ENCODE peak calls at places on chromosomes 6 and 20, in four cellular contexts. K is SK-N-SH, N is epithelial cell of esophagus, I is upper lobe of left lung. Q is an unnamed sample.

GRCh38 chr6:99879431-99879830 is 114.6 kb downstream of the MCHR2 start:
- DNase-seq in K (no peak), N (no peak), I (no peak), Q (no peak)

GRCh38 chr6:27503436-27504030 is 30.6 kb upstream of the ZNF184 start:
- DNase-seq in K (peak; percentile 47), N (peak; percentile 71), I (peak; percentile 22), Q (no peak)

GRCh38 chr6:134351615-134352474 is 33.9 kb upstream of the SGK1 start:
- DNase-seq in K (no peak), N (no peak), I (no peak), Q (no peak)

GRCh38 chr6:3088446-3088845 is 20.2 kb downstream of the RIPK1 start:
- DNase-seq in K (no peak), N (peak; percentile 60), I (no peak), Q (no peak)

GRCh38 chr6:139028242-139028657 is 295 bp upstream of the ABRACL start:
- DNase-seq in K (no peak), N (peak; percentile 87), I (no peak), Q (no peak)

GRCh38 chr6:111417181-111417585 is 65.8 kb downstream of the REV3L start:
- DNase-seq in K (peak; percentile 58), N (peak; percentile 15), I (peak; percentile 22), Q (peak; percentile 50)

GRCh38 chr6:166533205-166533824 is 53.2 kb downstream of the RAMACL start:
- DNase-seq in K (no peak), N (no peak), I (no peak), Q (no peak)

GRCh38 chr20:36606171-36607116 is 865 bp downstream of the RAB5IF start:
- DNase-seq in K (no peak), N (peak; percentile 59), I (peak; percentile 78), Q (no peak)

GRCh38 chr6:30744054-30744805 is at the start of gene IER3:
- DNase-seq in K (no peak), N (peak; percentile 98), I (peak; percentile 92), Q (no peak)

GRCh38 chr6:3075522-3076113 is 7.3 kb downstream of the RIPK1 start:
- DNase-seq in K (no peak), N (no peak), I (no peak), Q (no peak)

GRCh38 chr6:151716446-151717047 is 90.9 kb upstream of the ESR1 start:
- DNase-seq in K (no peak), N (peak; percentile 33), I (peak; percentile 53), Q (peak; percentile 33)

GRCh38 chr6:108407952-108408351 is 113.1 kb downstream of the AFG1L start:
- DNase-seq in K (no peak), N (no peak), I (no peak), Q (no peak)

GRCh38 chr6:116247285-116247684 is 6.6 kb downstream of the TSPYL4 start:
- DNase-seq in K (no peak), N (no peak), I (no peak), Q (no peak)

GRCh38 chr6:107152633-107153032 is 37.3 kb upstream of the BEND3 start:
- DNase-seq in K (no peak), N (no peak), I (no peak), Q (no peak)

GRCh38 chr6:141956046-141956761 is 176.5 kb upstream of the GJE1 start:
- DNase-seq in K (no peak), N (peak; percentile 39), I (no peak), Q (no peak)

DNA sequence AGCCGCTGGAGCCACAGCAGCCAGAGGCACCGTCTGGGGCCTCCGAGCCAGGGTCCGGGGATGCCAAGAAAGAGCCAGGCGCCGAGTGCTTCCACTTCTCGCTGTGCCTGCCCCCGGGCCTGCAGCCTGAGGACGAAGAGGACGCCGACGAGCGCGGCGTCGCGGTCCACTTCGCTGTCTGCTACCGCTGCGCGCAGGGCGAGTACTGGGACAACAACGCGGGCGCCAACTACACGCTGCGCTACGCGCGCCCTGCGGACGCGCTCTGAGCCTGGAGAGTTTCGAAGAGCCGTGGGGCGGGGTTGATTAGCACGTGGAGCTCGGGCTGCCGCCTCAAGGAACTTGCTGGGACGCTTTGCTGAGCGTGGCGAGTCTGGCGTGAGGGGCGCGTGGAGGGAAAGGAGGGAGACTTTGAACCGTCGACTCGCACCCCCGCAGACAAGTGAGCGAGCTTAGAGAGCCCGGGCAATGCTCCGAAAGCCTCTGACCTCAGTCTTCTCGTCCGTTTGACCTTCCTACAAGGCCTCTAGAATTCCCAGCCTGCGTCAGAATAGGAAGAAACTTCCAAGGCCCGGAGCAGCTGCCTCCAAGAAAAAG is 1.3 kb downstream of the PPP1R3G start:
- DNase-seq in K (no peak), N (no peak), I (no peak), Q (no peak)
- H3K4me3 ChIP-seq in K (peak overlapping the region; percentile 52), N (no peak overlapping the region), I (peak overlapping the region; percentile 68), Q (no peak overlapping the region)

GRCh38 chr6:140671926-140672325 is 1297.5 kb upstream of the CITED2 start:
- DNase-seq in K (no peak), N (peak; percentile 73), I (no peak), Q (no peak)
- TF ChIP-seq CTCF in K (no peak), N (peak; percentile 41), I (no peak), Q (no peak)

GRCh38 chr6:148526145-148526544 is 183.5 kb downstream of the SASH1 start:
- DNase-seq in K (no peak), N (no peak), I (no peak), Q (no peak)

GRCh38 chr6:148524976-148525375 is 182.3 kb downstream of the SASH1 start:
- DNase-seq in K (no peak), N (no peak), I (no peak), Q (no peak)

GRCh38 chr6:148524509-148524908 is 181.9 kb downstream of the SASH1 start:
- DNase-seq in K (no peak), N (no peak), I (no peak), Q (no peak)

GRCh38 chr6:148523551-148523950 is 180.9 kb downstream of the SASH1 start:
- DNase-seq in K (no peak), N (no peak), I (no peak), Q (no peak)

GRCh38 chr6:148525453-148525852 is 182.8 kb downstream of the SASH1 start:
- DNase-seq in K (no peak), N (no peak), I (no peak), Q (no peak)
- H3K4me3 ChIP-seq in K (no peak overlapping the region), N (no peak overlapping the region), I (no peak overlapping the region), Q (no peak overlapping the region)

GRCh38 chr6:159039885-159040258 is 4.9 kb downstream of the TAGAP start:
- DNase-seq in K (no peak), N (no peak), I (no peak), Q (no peak)

GRCh38 chr6:159041181-159041580 is 3.6 kb downstream of the TAGAP start:
- DNase-seq in K (no peak), N (no peak), I (no peak), Q (no peak)

GRCh38 chr6:159036673-159037072 is 8.1 kb downstream of the TAGAP start:
- DNase-seq in K (no peak), N (no peak), I (no peak), Q (no peak)

GRCh38 chr6:159037746-159038290 is 7.0 kb downstream of the TAGAP start:
- DNase-seq in K (no peak), N (peak; percentile 61), I (no peak), Q (no peak)

GRCh38 chr6:159038914-159039884 is 5.6 kb downstream of the TAGAP start:
- DNase-seq in K (no peak), N (peak; percentile 95), I (peak; percentile 45), Q (peak; percentile 35)
- TF ChIP-seq CTCF in K (no peak), N (no peak), I (no peak), Q (no peak)